ENCODE peak calls at places on chromosome 22, in five cellular contexts. T is hepatocyte, O is WTC11, N is GM13977, S is heart right ventricle. P is an unnamed sample.

GRCh38 chr22:40153705-40154104 is 24.0 kb upstream of the TNRC6B start:
- DNase-seq in N (no peak), O (no peak), T (no peak), S (no peak), P (no peak)

GRCh38 chr22:36301384-36301828 is 48.5 kb downstream of the APOL1 start:
- DNase-seq in T (peak), N (peak), O (peak), S (peak), P (peak)

GRCh38 chr22:19990188-19990587 is 26.4 kb downstream of the ARVCF start:
- DNase-seq in N (no peak), T (no peak), S (no peak), O (no peak), P (no peak)

GRCh38 chr22:33891455-33891854 is 28.8 kb downstream of the LARGE1 start:
- DNase-seq in O (no peak), S (no peak), N (no peak), T (no peak), P (no peak)

GRCh38 chr22:26321469-26321913 is 107.6 kb upstream of the ASPHD2 start:
- DNase-seq in O (no peak), N (no peak), S (peak), T (no peak), P (peak)

GRCh38 chr22:50684501-50684900 is 11.9 kb downstream of the SHANK3 start:
- DNase-seq in S (no peak), N (no peak), T (no peak), O (no peak), P (no peak)

GRCh38 chr22:46425011-46425410 is 89.5 kb downstream of the TRMU start:
- DNase-seq in O (no peak), N (no peak), T (no peak), S (no peak), P (no peak)

GRCh38 chr22:32574397-32574796 is 99.8 kb downstream of the FBXO7 start:
- DNase-seq in N (no peak), S (no peak), O (no peak), T (peak), P (no peak)

GRCh38 chr22:50027639-50028537 is 15.3 kb upstream of the IL17REL start:
- DNase-seq in O (no peak), S (no peak), T (peak), N (no peak), P (no peak)

GRCh38 chr22:36282078-36282831 is 29.3 kb downstream of the APOL1 start:
- DNase-seq in S (no peak), T (no peak), O (no peak), N (no peak), P (no peak)

GRCh38 chr22:28958611-28959010 is 75.2 kb downstream of the ZNRF3 start:
- DNase-seq in O (no peak), N (no peak), T (no peak), S (no peak), P (no peak)

GRCh38 chr22:35766654-35767580 is 49.2 kb downstream of the APOL5 start:
- DNase-seq in O (no peak), N (no peak), S (no peak), T (no peak), P (no peak)

GRCh38 chr22:45868586-45869443 is 108.1 kb downstream of the WNT7B start:
- DNase-seq in N (no peak), O (no peak), S (no peak), T (no peak), P (no peak)

GRCh38 chr22:32801436-32802290 is at the start of gene TIMP3:
- DNase-seq in O (peak), S (peak), T (peak), N (peak), P (peak)

GRCh38 chr22:49406047-49406650 is 421.5 kb downstream of the BRD1 start:
- DNase-seq in O (no peak), T (no peak), N (no peak), S (no peak), P (no peak)

GRCh38 chr22:21791635-21792625 is 56.3 kb upstream of the YPEL1 start:
- DNase-seq in N (peak), T (no peak), S (no peak), O (no peak), P (no peak)

GRCh38 chr22:33958741-33959140 is 38.5 kb upstream of the LARGE1 start:
- DNase-seq in N (no peak), S (no peak), T (no peak), O (no peak), P (no peak)

GRCh38 chr22:46914481-46914880 is 152.0 kb downstream of the TBC1D22A start:
- DNase-seq in N (no peak), O (no peak), S (no peak), T (no peak), P (no peak)

GRCh38 chr22:45830531-45831245 is 146.3 kb downstream of the WNT7B start:
- DNase-seq in N (no peak), T (no peak), S (no peak), O (no peak), P (no peak)

GRCh38 chr22:49958961-49959781 is 1.4 kb upstream of the PIM3 start:
- DNase-seq in N (no peak), T (no peak), S (peak), O (no peak), P (no peak)

GRCh38 chr22:45101828-45102227 is 61.9 kb upstream of the NUP50 start:
- DNase-seq in N (peak), S (peak), O (peak), T (peak), P (peak)

GRCh38 chr22:21686193-21686608 is 20.4 kb downstream of the PPIL2 start:
- DNase-seq in S (no peak), T (no peak), N (no peak), O (no peak), P (no peak)

GRCh38 chr22:19040581-19041402 is 81.4 kb downstream of the DGCR2 start:
- DNase-seq in S (no peak), O (no peak), T (no peak), N (no peak), P (no peak)

GRCh38 chr22:46969491-46969890 is 207.0 kb downstream of the TBC1D22A start:
- DNase-seq in S (no peak), T (no peak), O (no peak), N (peak), P (no peak)

GRCh38 chr22:47767403-47767802 is 1005.0 kb downstream of the TBC1D22A start:
- DNase-seq in S (no peak), O (no peak), N (no peak), T (no peak), P (no peak)

GRCh38 chr22:33073989-33074391 is 15.8 kb upstream of the SYN3 start:
- DNase-seq in N (no peak), T (no peak), S (no peak), O (no peak), P (no peak)

GRCh38 chr22:47197735-47198500 is 435.5 kb downstream of the TBC1D22A start:
- DNase-seq in S (no peak), N (no peak), T (no peak), O (no peak), P (no peak)

GRCh38 chr22:49405590-49405989 is 422.1 kb downstream of the BRD1 start:
- DNase-seq in S (no peak), N (no peak), O (no peak), T (no peak), P (no peak)

GRCh38 chr22:17167486-17167885 is 8.4 kb upstream of the HDHD5 start:
- DNase-seq in O (no peak), N (no peak), S (peak), T (no peak), P (no peak)

GRCh38 chr22:29080061-29080975 is 7.5 kb downstream of the KREMEN1 start:
- DNase-seq in S (no peak), N (no peak), O (no peak), T (no peak), P (peak)

GRCh38 chr22:31947296-31947695 is 3.0 kb downstream of the YWHAH start:
- DNase-seq in N (peak), T (no peak), S (peak), O (no peak), P (no peak)

GRCh38 chr22:19419464-19420178 is 11.9 kb downstream of the HIRA start:
- DNase-seq in S (no peak), O (no peak), T (no peak), N (peak), P (no peak)

GRCh38 chr22:38240734-38241252 is 32.0 kb downstream of the TMEM184B start:
- DNase-seq in N (no peak), O (peak), T (peak), S (no peak), P (no peak)

GRCh38 chr22:38236786-38237185 is 35.0 kb downstream of the MAFF start:
- DNase-seq in S (no peak), T (no peak), O (no peak), N (no peak), P (no peak)

GRCh38 chr22:38235240-38235850 is 33.6 kb downstream of the MAFF start:
- DNase-seq in T (no peak), S (no peak), N (no peak), O (no peak), P (no peak)

GRCh38 chr22:38238519-38239051 is 34.2 kb downstream of the TMEM184B start:
- DNase-seq in S (no peak), T (no peak), N (no peak), O (no peak), P (no peak)

GRCh38 chr22:38239101-38239761 is 33.6 kb downstream of the TMEM184B start:
- DNase-seq in T (peak), N (no peak), O (no peak), S (no peak), P (peak)
- TF ChIP-seq CTCF in T (peak), N (no peak), O (no peak), S (no peak), P (peak)

GRCh38 chr22:43828711-43829447 is 16.8 kb upstream of the EFCAB6 start:
- DNase-seq in O (peak), T (peak), S (peak), N (no peak), P (no peak)
- TF ChIP-seq CTCF in O (no peak), T (peak), S (peak), N (no peak), P (peak)

GRCh38 chr22:42396621-42397331 is 35.4 kb downstream of the NFAM1 start:
- DNase-seq in O (peak), N (peak), T (no peak), S (peak), P (no peak)
- TF ChIP-seq CTCF in O (peak), N (peak), T (no peak), S (no peak), P (no peak)

GRCh38 chr22:43504068-43504467 is 92.3 kb downstream of the MPPED1 start:
- DNase-seq in O (no peak), T (no peak), N (no peak), S (no peak), P (no peak)
- TF ChIP-seq CTCF in O (no peak), T (no peak), N (no peak), S (no peak), P (no peak)

GRCh38 chr22:42519544-42520237 is at the start of gene RRP7A:
- DNase-seq in T (peak), O (peak), S (peak), N (peak), P (peak)
- TF ChIP-seq CTCF in T (no peak), O (no peak), S (no peak), N (no peak), P (no peak)

GRCh38 chr22:27714076-27714475 is 87.5 kb downstream of the MN1 start:
- DNase-seq in O (no peak), S (no peak), N (no peak), T (no peak), P (no peak)

GRCh38 chr22:27716074-27716473 is 85.5 kb downstream of the MN1 start:
- DNase-seq in T (no peak), O (no peak), S (no peak), N (no peak), P (no peak)

GRCh38 chr22:27711756-27712155 is 89.8 kb downstream of the MN1 start:
- DNase-seq in S (no peak), O (no peak), T (no peak), N (no peak), P (no peak)

GRCh38 chr22:27717094-27717493 is 84.5 kb downstream of the MN1 start:
- DNase-seq in S (no peak), T (no peak), O (no peak), N (no peak), P (no peak)

GRCh38 chr22:27715078-27715477 is 86.5 kb downstream of the MN1 start:
- DNase-seq in S (no peak), T (no peak), O (no peak), N (no peak), P (no peak)
- TF ChIP-seq CTCF in S (peak), T (no peak), O (no peak), N (no peak), P (peak)

GRCh38 chr22:30861131-30861530 is 107.4 kb downstream of the MORC2 start:
- DNase-seq in T (peak), S (no peak), O (no peak), N (peak), P (no peak)

GRCh38 chr22:30858976-30859713 is 109.4 kb downstream of the MORC2 start:
- DNase-seq in N (peak), T (no peak), S (no peak), O (no peak), P (no peak)

GRCh38 chr22:30857791-30858190 is 110.8 kb downstream of the MORC2 start:
- DNase-seq in O (no peak), N (no peak), T (no peak), S (no peak), P (no peak)

GRCh38 chr22:30860176-30861105 is 108.1 kb downstream of the MORC2 start:
- DNase-seq in N (peak), O (no peak), T (peak), S (no peak), P (no peak)

DNA sequence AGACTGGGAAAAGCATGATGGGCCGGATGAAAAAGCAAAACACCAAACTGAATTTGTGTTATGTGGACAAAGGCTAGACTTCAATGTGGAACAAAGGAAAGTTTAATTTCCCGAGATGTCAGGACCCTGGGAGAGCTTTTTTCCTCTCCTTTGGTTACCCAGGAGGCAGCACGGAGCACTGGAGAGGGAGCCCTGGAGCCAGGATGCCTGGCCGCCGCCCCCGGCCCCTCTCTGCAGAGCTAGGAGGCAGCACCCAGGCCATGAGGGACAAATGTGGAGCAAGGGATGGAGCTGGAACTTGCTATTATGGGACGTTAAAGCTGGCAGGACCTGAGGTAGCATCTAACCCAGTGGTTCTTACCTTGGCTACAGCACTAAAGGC is 108.9 kb downstream of the MORC2 start:
- DNase-seq in T (peak), O (no peak), S (no peak), N (no peak), P (no peak)
- TF ChIP-seq CTCF in T (no peak), O (no peak), S (no peak), N (no peak), P (no peak)

DNA sequence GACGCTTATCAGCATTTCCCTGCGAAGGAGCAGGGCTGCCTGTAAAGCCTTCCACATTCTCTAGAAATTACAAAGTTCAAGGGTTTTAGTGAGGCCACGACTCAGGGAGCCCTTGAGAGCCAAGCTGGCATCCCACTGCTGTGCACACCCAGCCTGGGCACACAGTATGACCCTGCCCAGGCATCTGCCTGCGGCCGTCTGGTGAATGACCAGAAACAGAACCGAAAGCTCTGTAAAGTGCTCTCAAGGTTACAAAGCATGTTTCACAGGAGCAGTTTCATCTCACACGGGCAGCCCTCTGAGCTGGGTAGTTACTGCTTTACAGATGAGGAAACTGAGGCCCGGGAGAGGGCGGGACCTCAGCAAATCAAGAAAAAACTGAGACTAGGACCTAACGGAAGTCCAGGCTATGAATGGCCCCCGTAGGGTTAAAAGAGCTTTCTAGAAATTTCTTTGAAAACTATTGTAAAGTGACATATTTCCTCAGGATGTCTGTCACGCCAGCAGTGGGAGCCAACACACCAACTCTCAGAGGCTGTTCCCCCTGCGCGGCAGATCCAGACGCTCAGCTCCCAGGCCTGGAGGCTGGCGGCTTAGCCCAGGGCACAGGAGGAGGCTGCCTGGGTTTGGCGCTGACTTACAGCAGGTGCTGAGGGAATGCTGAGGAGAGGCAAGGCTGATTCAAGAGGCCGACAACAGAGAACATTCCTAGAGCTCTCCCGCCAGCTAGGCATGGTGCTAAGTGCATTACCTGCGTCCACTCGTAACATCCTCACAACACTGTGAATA is 7.7 kb upstream of the TCF20 start:
- DNase-seq in N (peak), T (peak), S (no peak), O (no peak), P (no peak)
- TF ChIP-seq CTCF in N (peak), T (peak), S (no peak), O (no peak), P (peak)

GRCh38 chr22:24827305-24827704 is 21.3 kb downstream of the SGSM1 start:
- DNase-seq in T (peak), O (no peak), S (no peak), N (no peak), P (no peak)
- TF ChIP-seq CTCF in T (no peak), O (no peak), S (no peak), N (no peak), P (no peak)

P was measured in AG09319.